ENCODE peak calls at places on chromosomes 7 and 10, in six cellular contexts. N is endodermal cell; M is CD4-positive, alpha-beta memory T cell; P is colonic mucosa; G is adrenal gland; K is fibroblast of mammary gland. C is an unnamed sample.

GRCh38 chr10:102009801-102010425 is 46.1 kb downstream of the ARMH3 start:
- DNase-seq in N (peak; percentile 72), M (peak; percentile 53), P (peak; percentile 49), G (peak; percentile 65), K (peak; percentile 92), C (peak; percentile 45)

GRCh38 chr10:19812976-19813375 is 3.3 kb upstream of the PLXDC2 start:
- DNase-seq in N (no peak), M (no peak), P (no peak), G (no peak), K (no peak), C (no peak)

GRCh38 chr10:69327463-69328345 is 49.4 kb downstream of the HK1 start:
- DNase-seq in N (peak; percentile 57), M (peak; percentile 15), P (peak; percentile 81), G (peak; percentile 86), K (peak; percentile 38), C (peak; percentile 47)

GRCh38 chr7:956031-956430 is 1.6 kb upstream of the ADAP1 start:
- DNase-seq in N (no peak), M (no peak), P (no peak), G (no peak), K (no peak), C (no peak)

GRCh38 chr7:30430777-30431176 is 47.8 kb downstream of the NOD1 start:
- DNase-seq in N (no peak), M (no peak), P (no peak), G (no peak), K (no peak), C (no peak)

GRCh38 chr7:28297821-28298439 is 114.4 kb upstream of the CREB5 start:
- DNase-seq in N (no peak), M (no peak), P (no peak), G (no peak), K (no peak), C (no peak)

GRCh38 chr10:13349776-13350274 is 1.7 kb upstream of the SEPHS1 start:
- DNase-seq in N (peak; percentile 96), M (peak; percentile 11), P (peak; percentile 79), G (peak; percentile 77), K (peak; percentile 59), C (no peak)

GRCh38 chr7:29113384-29114102 is 32.8 kb downstream of the CPVL start:
- DNase-seq in N (peak; percentile 81), M (no peak), P (peak; percentile 64), G (no peak), K (peak; percentile 19), C (no peak)

GRCh38 chr7:88396948-88397322 is 90.2 kb upstream of the STEAP4 start:
- DNase-seq in N (no peak), M (no peak), P (no peak), G (no peak), K (no peak), C (no peak)

GRCh38 chr10:99814143-99814542 is 31.7 kb downstream of the ABCC2 start:
- DNase-seq in N (no peak), M (no peak), P (no peak), G (no peak), K (no peak), C (no peak)

GRCh38 chr10:48981310-48981907 is 41.8 kb upstream of the LRRC18 start:
- DNase-seq in N (peak; percentile 95), M (peak; percentile 25), P (peak; percentile 51), G (peak; percentile 68), K (peak; percentile 47), C (peak; percentile 31)

GRCh38 chr7:105838273-105839141 is 37.9 kb downstream of the ATXN7L1 start:
- DNase-seq in N (no peak), M (no peak), P (peak; percentile 70), G (peak; percentile 24), K (peak; percentile 47), C (no peak)

GRCh38 chr10:48604408-48605263 is at the start of gene ARHGAP22:
- DNase-seq in N (peak; percentile 81), M (no peak), P (peak; percentile 58), G (peak; percentile 29), K (peak; percentile 49), C (no peak)

GRCh38 chr7:24637706-24638105 is 64.5 kb downstream of the PALS2 start:
- DNase-seq in N (no peak), M (no peak), P (no peak), G (no peak), K (peak; percentile 27), C (no peak)

GRCh38 chr7:55336540-55336939 is 28.6 kb upstream of the LANCL2 start:
- DNase-seq in N (no peak), M (no peak), P (no peak), G (no peak), K (no peak), C (no peak)

GRCh38 chr10:79147306-79147705 is 78.5 kb downstream of the ZMIZ1 start:
- DNase-seq in N (no peak), M (no peak), P (no peak), G (no peak), K (no peak), C (no peak)

GRCh38 chr10:69588358-69588757 is 15.1 kb upstream of the NEUROG3 start:
- DNase-seq in N (no peak), M (no peak), P (no peak), G (no peak), K (no peak), C (no peak)

GRCh38 chr7:116710764-116711452 is 38.9 kb downstream of the MET start:
- DNase-seq in N (no peak), M (no peak), P (no peak), G (no peak), K (no peak), C (no peak)

GRCh38 chr10:51137741-51138529 is 63.6 kb downstream of the PRKG1 start:
- DNase-seq in N (no peak), M (no peak), P (no peak), G (no peak), K (peak; percentile 86), C (no peak)

GRCh38 chr7:31051598-31052503 is at the start of gene ADCYAP1R1:
- DNase-seq in N (peak; percentile 90), M (no peak), P (no peak), G (no peak), K (no peak), C (no peak)

GRCh38 chr7:76233538-76234281 is 32.0 kb downstream of the SRRM3 start:
- DNase-seq in N (peak; percentile 80), M (no peak), P (no peak), G (no peak), K (no peak), C (no peak)

GRCh38 chr10:70378122-70378521 is 4.3 kb downstream of the LRRC20 start:
- DNase-seq in N (no peak), M (no peak), P (no peak), G (no peak), K (peak; percentile 92), C (no peak)

GRCh38 chr7:135164357-135165021 is 6.0 kb downstream of the CYREN start:
- DNase-seq in N (no peak), M (no peak), P (no peak), G (no peak), K (peak; percentile 87), C (no peak)

GRCh38 chr7:142720981-142721380 is 28.3 kb upstream of the PRSS1 start:
- DNase-seq in N (no peak), M (no peak), P (no peak), G (no peak), K (no peak), C (no peak)

GRCh38 chr7:142720140-142720773 is 29.0 kb upstream of the PRSS1 start:
- DNase-seq in N (no peak), M (no peak), P (no peak), G (no peak), K (no peak), C (no peak)

GRCh38 chr7:142717453-142717852 is 31.8 kb upstream of the PRSS1 start:
- DNase-seq in N (no peak), M (no peak), P (no peak), G (no peak), K (no peak), C (no peak)

GRCh38 chr7:142718314-142718713 is 31.0 kb upstream of the PRSS1 start:
- DNase-seq in N (no peak), M (no peak), P (no peak), G (no peak), K (no peak), C (no peak)

GRCh38 chr7:142722289-142722794 is 26.9 kb upstream of the PRSS1 start:
- DNase-seq in N (no peak), M (no peak), P (no peak), G (no peak), K (no peak), C (no peak)
- H3K4me3 ChIP-seq in N (no peak overlapping the region), M (no peak overlapping the region), P (no peak overlapping the region), G (no peak overlapping the region), K (no peak overlapping the region), C (no peak overlapping the region)

DNA sequence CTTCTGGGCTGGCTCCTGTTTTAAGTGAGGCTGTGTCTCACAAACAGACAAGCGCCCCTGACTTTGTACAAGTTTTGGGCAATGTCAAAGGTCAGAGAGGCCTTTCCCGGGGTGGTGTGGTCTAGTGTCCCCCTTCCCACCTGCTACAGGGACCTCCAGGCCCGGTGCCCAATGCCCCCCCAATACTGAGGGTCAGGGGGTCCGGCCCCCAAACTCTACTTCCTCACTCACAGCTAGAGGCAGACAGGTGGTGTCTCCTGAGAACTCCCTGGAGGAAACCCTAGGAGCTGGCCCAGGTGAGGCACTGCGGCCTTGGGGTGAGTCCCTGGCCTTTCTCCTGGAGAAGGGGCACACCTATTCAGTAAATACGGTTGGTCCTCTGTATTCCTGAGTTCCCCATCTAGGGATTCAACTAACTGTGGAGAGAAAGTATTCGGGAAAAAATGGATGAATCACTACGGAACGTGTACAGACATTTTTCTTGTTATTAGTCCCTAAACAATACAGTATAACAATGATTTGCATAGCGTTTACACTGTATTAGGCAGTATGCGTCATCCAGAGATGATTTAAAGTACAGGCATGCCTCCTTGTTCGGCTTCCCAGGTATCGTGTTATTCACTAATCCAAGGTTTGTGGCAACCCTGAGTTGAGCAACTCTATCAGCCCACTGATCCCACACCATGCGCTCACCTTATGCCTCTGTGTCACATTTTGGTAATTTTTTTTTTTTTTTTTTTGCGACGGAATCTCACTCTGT is 308.1 kb downstream of the WDR37 start:
- DNase-seq in N (no peak), M (no peak), P (peak; percentile 4), G (no peak), K (no peak), C (no peak)
- H3K4me3 ChIP-seq in N (no peak overlapping the region), M (no peak overlapping the region), P (no peak overlapping the region), G (no peak overlapping the region), K (no peak overlapping the region), C (no peak overlapping the region)

DNA sequence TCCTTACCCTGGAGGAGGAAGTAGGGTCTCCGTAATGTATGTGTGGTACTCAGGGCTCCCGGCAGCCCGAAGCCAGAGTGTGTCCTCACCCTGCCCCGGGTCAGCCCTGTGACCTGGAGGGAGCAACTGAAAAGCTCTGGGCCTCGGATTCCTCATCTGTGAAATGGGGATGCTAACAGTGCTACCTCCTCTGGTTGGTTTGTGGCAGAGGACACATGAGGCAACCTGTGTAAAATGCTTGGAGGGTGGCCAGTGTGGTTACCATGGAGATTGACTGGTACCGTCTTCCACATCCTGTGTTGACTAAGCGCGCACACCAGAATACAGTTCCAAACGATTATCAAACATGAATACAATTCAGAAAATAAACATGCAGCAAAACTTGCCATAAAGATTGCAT is 163.8 kb upstream of the KLF6 start:
- DNase-seq in N (no peak), M (peak; percentile 88), P (no peak), G (peak; percentile 20), K (peak; percentile 70), C (no peak)
- H3K4me3 ChIP-seq in N (no peak overlapping the region), M (no peak overlapping the region), P (no peak overlapping the region), G (no peak overlapping the region), K (no peak overlapping the region), C (no peak overlapping the region)

DNA sequence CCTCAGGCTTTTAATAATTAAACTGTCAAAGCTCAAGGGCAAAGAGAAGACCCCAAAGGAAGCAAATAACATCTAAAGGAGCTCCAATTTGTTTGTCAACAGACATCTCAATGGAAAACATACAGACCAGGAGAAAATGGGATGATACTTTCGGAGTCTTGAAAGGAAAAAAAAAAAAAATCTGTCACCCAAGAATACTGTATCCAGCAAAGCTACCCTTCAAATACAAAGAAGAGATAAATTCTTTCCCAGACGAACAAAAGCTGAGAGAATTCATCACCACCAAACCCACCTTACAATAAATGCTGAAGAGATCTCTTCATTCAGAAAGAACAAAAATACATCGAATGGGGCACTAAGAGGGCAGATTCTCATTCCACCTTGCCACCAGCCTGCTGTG is 232.8 kb downstream of the PTPRN2 start:
- DNase-seq in N (no peak), M (no peak), P (no peak), G (no peak), K (no peak), C (no peak)
- H3K4me3 ChIP-seq in N (no peak overlapping the region), M (no peak overlapping the region), P (no peak overlapping the region), G (no peak overlapping the region), K (no peak overlapping the region), C (no peak overlapping the region)

C was measured in GM06990.